ENCODE peak calls at places on chromosome 16, in eight cellular contexts. P is NCI-H187 treated with DMSO at 0.1 percent for 48 hours, Q is upper lobe of right lung, S is heart left ventricle, A is HTR-8/SVneo, U is COLO829, T is HCT116, R is neural progenitor cell. L is an unnamed sample.

GRCh38 chr16:86664518-86665318 is 86.4 kb downstream of the FOXL1 start:
- DNase-seq in S (no peak), Q (no peak), R (no peak), U (no peak), A (peak; percentile 81), P (no peak), T (peak; percentile 96), L (peak; percentile 95)

GRCh38 chr16:69243479-69243878 is 56.5 kb downstream of the SNTB2 start:
- DNase-seq in T (no peak), P (no peak), R (no peak), U (no peak), Q (no peak), S (no peak), A (no peak), L (no peak)

GRCh38 chr16:10981697-10982216 is 37.4 kb downstream of the CLEC16A start:
- DNase-seq in Q (no peak), A (no peak), S (no peak), R (no peak), T (peak; percentile 42), P (no peak), U (no peak), L (no peak)

GRCh38 chr16:2040450-2041105 is 7.1 kb downstream of the NTHL1 start:
- DNase-seq in S (no peak), A (no peak), P (no peak), T (no peak), Q (no peak), R (no peak), U (no peak), L (no peak)

GRCh38 chr16:19274178-19274797 is 11.2 kb upstream of the CLEC19A start:
- DNase-seq in A (no peak), R (no peak), Q (no peak), U (no peak), S (no peak), P (no peak), T (no peak), L (no peak)

GRCh38 chr16:49463529-49463928 is 89.9 kb downstream of the C16orf78 start:
- DNase-seq in R (peak; percentile 71), P (no peak), U (no peak), S (peak; percentile 14), A (no peak), Q (no peak), T (no peak), L (no peak)

GRCh38 chr16:11312718-11313492 is 31.8 kb upstream of the PRM1 start:
- DNase-seq in U (peak; percentile 71), P (no peak), R (no peak), S (no peak), A (peak; percentile 57), Q (no peak), T (peak; percentile 40), L (peak; percentile 48)

GRCh38 chr16:57755726-57756423 is 20.3 kb downstream of the KATNB1 start:
- DNase-seq in T (no peak), Q (no peak), R (no peak), S (no peak), U (no peak), A (no peak), P (no peak), L (no peak)

GRCh38 chr16:48434653-48435318 is 49.6 kb upstream of the SIAH1 start:
- DNase-seq in S (no peak), A (no peak), R (no peak), P (no peak), Q (no peak), U (no peak), T (no peak), L (peak; percentile 2)

GRCh38 chr16:88339926-88340754 is 42.6 kb upstream of the ZNF469 start:
- DNase-seq in S (no peak), T (no peak), Q (no peak), R (no peak), P (no peak), A (no peak), U (no peak), L (peak; percentile 38)

GRCh38 chr16:79601978-79602609 is 1.6 kb upstream of the MAF start:
- DNase-seq in S (peak; percentile 87), U (no peak), P (peak; percentile 4), A (peak; percentile 28), Q (peak; percentile 72), R (peak; percentile 86), T (no peak), L (peak; percentile 76)

GRCh38 chr16:3458852-3459361 is 15.4 kb downstream of the NAA60 start:
- DNase-seq in A (no peak), Q (no peak), P (no peak), U (no peak), T (no peak), S (no peak), R (no peak), L (peak; percentile 69)

GRCh38 chr16:18801197-18801972 is at the start of gene ARL6IP1:
- DNase-seq in Q (peak; percentile 99), T (peak; percentile 98), U (peak; percentile 98), P (peak; percentile 75), S (peak; percentile 99), R (peak; percentile 100), A (peak; percentile 98), L (peak; percentile 98)

GRCh38 chr16:89829630-89830437 is 1.6 kb downstream of the SPIRE2 start:
- DNase-seq in A (no peak), U (no peak), R (no peak), S (no peak), Q (no peak), T (no peak), P (no peak), L (no peak)

GRCh38 chr16:88437367-88437964 is 15.6 kb upstream of the ZFPM1 start:
- DNase-seq in R (peak; percentile 87), P (no peak), S (peak; percentile 57), T (peak; percentile 37), Q (peak; percentile 83), A (peak; percentile 69), U (no peak), L (no peak)

GRCh38 chr16:75529959-75530358 is 5.9 kb downstream of the CHST5 start:
- DNase-seq in S (no peak), Q (peak; percentile 45), R (no peak), P (no peak), U (no peak), A (no peak), T (no peak), L (no peak)

GRCh38 chr16:74580828-74581227 is 26.1 kb downstream of the GLG1 start:
- DNase-seq in S (no peak), U (no peak), A (no peak), T (no peak), P (no peak), R (no peak), Q (no peak), L (no peak)

GRCh38 chr16:11737678-11738077 is 5.0 kb downstream of the TXNDC11 start:
- DNase-seq in P (no peak), R (no peak), Q (no peak), U (no peak), T (no peak), A (no peak), S (no peak), L (no peak)

GRCh38 chr16:50326835-50327465 is 41.8 kb downstream of the BRD7 start:
- DNase-seq in A (no peak), Q (no peak), T (peak; percentile 31), P (no peak), U (no peak), S (no peak), R (peak; percentile 68), L (peak; percentile 3)

GRCh38 chr16:66521951-66522771 is 27.8 kb downstream of the TK2 start:
- DNase-seq in P (no peak), R (no peak), S (peak; percentile 54), U (no peak), Q (peak; percentile 86), A (no peak), T (peak; percentile 90), L (peak; percentile 36)

GRCh38 chr16:19884611-19885455 is at the start of gene GPRC5B:
- DNase-seq in T (no peak), S (peak; percentile 65), A (peak; percentile 55), R (peak; percentile 85), U (no peak), P (no peak), Q (peak; percentile 67), L (no peak)

GRCh38 chr16:22264786-22265185 is 32.4 kb upstream of the POLR3E start:
- DNase-seq in R (peak; percentile 39), S (no peak), T (no peak), A (no peak), Q (no peak), U (no peak), P (no peak), L (no peak)

GRCh38 chr16:66947302-66948033 is 12.2 kb downstream of the CES2 start:
- DNase-seq in S (peak; percentile 73), Q (no peak), R (peak; percentile 72), P (no peak), T (peak; percentile 81), A (peak; percentile 91), U (peak; percentile 84), L (peak; percentile 59)

GRCh38 chr16:58847902-58848661 is 114.0 kb upstream of the GOT2 start:
- DNase-seq in T (no peak), U (no peak), R (no peak), A (no peak), S (no peak), P (no peak), Q (no peak), L (no peak)

GRCh38 chr16:27982184-27982583 is 81.3 kb downstream of the GSG1L start:
- DNase-seq in S (no peak), Q (peak; percentile 5), A (no peak), R (no peak), U (no peak), T (peak; percentile 42), P (no peak), L (no peak)

GRCh38 chr16:58124601-58124915 is 4.6 kb downstream of the CFAP20 start:
- DNase-seq in P (no peak), U (no peak), Q (no peak), T (no peak), R (no peak), A (no peak), S (no peak), L (no peak)

GRCh38 chr16:53805747-53806146 is 101.8 kb downstream of the FTO start:
- DNase-seq in Q (no peak), P (no peak), U (no peak), S (no peak), T (no peak), R (no peak), A (no peak), L (no peak)

GRCh38 chr16:23499801-23500200 is 10.5 kb downstream of the GGA2 start:
- DNase-seq in S (no peak), U (no peak), Q (no peak), T (no peak), R (no peak), P (no peak), A (no peak), L (no peak)

GRCh38 chr16:80804451-80805383 is at the start of gene CDYL2:
- DNase-seq in R (peak; percentile 75), U (no peak), T (no peak), S (peak; percentile 44), Q (peak; percentile 79), A (peak; percentile 54), P (no peak), L (no peak)

GRCh38 chr16:69112285-69113129 is 7.1 kb downstream of the HAS3 start:
- DNase-seq in A (peak; percentile 71), U (peak; percentile 43), T (no peak), R (peak; percentile 84), S (peak; percentile 50), Q (peak; percentile 82), P (no peak), L (peak; percentile 22)

GRCh38 chr16:88894681-88895300 is 28.3 kb upstream of the PABPN1L start:
- DNase-seq in U (no peak), A (no peak), Q (no peak), T (no peak), P (no peak), R (no peak), S (no peak), L (no peak)

GRCh38 chr16:4682616-4683254 is 10.6 kb upstream of the NUDT16L1 start:
- DNase-seq in Q (peak; percentile 88), A (no peak), R (peak; percentile 78), S (no peak), P (no peak), U (no peak), T (no peak), L (no peak)

GRCh38 chr16:79605999-79606398 is 5.5 kb upstream of the MAF start:
- DNase-seq in R (peak; percentile 35), S (no peak), Q (no peak), A (no peak), T (no peak), P (no peak), U (peak; percentile 56), L (peak; percentile 20)

GRCh38 chr16:66481081-66481942 is 54.2 kb downstream of the BEAN1 start:
- DNase-seq in R (no peak), T (no peak), A (no peak), U (no peak), S (peak; percentile 14), Q (no peak), P (no peak), L (no peak)